ENCODE peak calls at places on chromosomes 16 and 17, in five cellular contexts. T, F, V, Z and A are unnamed samples. For H3K4me1, the result is how much of the 10 kb centered on the place peaks cover.

GRCh38 chr16:70805787-70806186 is 4.8 kb upstream of the VAC14 start:
- DNase-seq in T (no peak), F (no peak), V (no peak), Z (no peak), A (no peak)

GRCh38 chr17:63426917-63427308 is 19.2 kb downstream of the CYB561 start:
- DNase-seq in T (no peak), F (peak), V (no peak), Z (no peak), A (no peak)

GRCh38 chr16:16042076-16042475 is 92.7 kb downstream of the ABCC1 start:
- DNase-seq in T (no peak), F (no peak), V (no peak), Z (no peak), A (no peak)

GRCh38 chr17:4771519-4772234 is at the start of gene TM4SF5:
- DNase-seq in T (no peak), F (no peak), V (no peak), Z (no peak), A (peak)

GRCh38 chr17:59287887-59288286 is 43.6 kb upstream of the YPEL2 start:
- DNase-seq in T (no peak), F (no peak), V (no peak), Z (no peak), A (no peak)

GRCh38 chr17:49439673-49440571 is 25.2 kb upstream of the PHB1 start:
- DNase-seq in T (peak), F (no peak), V (no peak), Z (no peak), A (no peak)

GRCh38 chr16:85259115-85259830 is 147.0 kb upstream of the CIBAR2 start:
- DNase-seq in T (no peak), F (no peak), V (no peak), Z (no peak), A (no peak)

GRCh38 chr16:50506543-50506937 is 41.7 kb upstream of the NKD1 start:
- DNase-seq in T (no peak), F (no peak), V (no peak), Z (no peak), A (no peak)

GRCh38 chr16:85049864-85050263 is 22.3 kb downstream of the KIAA0513 start:
- DNase-seq in T (no peak), F (no peak), V (no peak), Z (no peak), A (no peak)

GRCh38 chr16:58243528-58244004 is 45.7 kb upstream of the CSNK2A2 start:
- DNase-seq in T (no peak), F (peak), V (no peak), Z (peak), A (peak)

GRCh38 chr16:57303021-57303909 is 18.8 kb upstream of the PLLP start:
- DNase-seq in T (no peak), F (no peak), V (no peak), Z (no peak), A (no peak)

GRCh38 chr17:50691550-50692447 is 15.9 kb downstream of the ANKRD40 start:
- DNase-seq in T (no peak), F (no peak), V (no peak), Z (no peak), A (no peak)

GRCh38 chr16:87853411-87854052 is 15.8 kb downstream of the SLC7A5 start:
- DNase-seq in T (peak), F (peak), V (peak), Z (peak), A (peak)

GRCh38 chr16:67260426-67261063 is 11.8 kb downstream of the SLC9A5 start:
- DNase-seq in T (peak), F (peak), V (no peak), Z (no peak), A (peak)

GRCh38 chr17:28008526-28008925 is 34.0 kb upstream of the NLK start:
- DNase-seq in T (peak), F (peak), V (peak), Z (no peak), A (peak)

GRCh38 chr16:52309761-52310416 is 237.1 kb downstream of the TOX3 start:
- DNase-seq in T (no peak), F (no peak), V (no peak), Z (no peak), A (no peak)

GRCh38 chr16:2963074-2963610 is 933 bp upstream of the KREMEN2 start:
- DNase-seq in T (peak), F (no peak), V (no peak), Z (no peak), A (no peak)

GRCh38 chr17:66975614-66976378 is 11.3 kb downstream of the CACNG4 start:
- DNase-seq in T (peak), F (peak), V (no peak), Z (no peak), A (no peak)

GRCh38 chr16:48596326-48596725 is 13.7 kb downstream of the N4BP1 start:
- DNase-seq in T (no peak), F (no peak), V (no peak), Z (no peak), A (no peak)

GRCh38 chr16:81431554-81432353 is 12.9 kb upstream of the CMIP start:
- DNase-seq in T (peak), F (no peak), V (no peak), Z (no peak), A (no peak)

GRCh38 chr16:13923703-13924298 is 3.8 kb downstream of the ERCC4 start:
- DNase-seq in T (peak), F (peak), V (peak), Z (peak), A (peak)

GRCh38 chr17:21231533-21231932 is 17.6 kb upstream of the TMEM11 start:
- DNase-seq in T (no peak), F (no peak), V (no peak), Z (no peak), A (no peak)

GRCh38 chr17:4899341-4900230 is at the start of gene C17orf107:
- DNase-seq in T (peak), F (no peak), V (no peak), Z (no peak), A (no peak)

GRCh38 chr17:49502258-49502657 is 7.2 kb downstream of the NGFR start:
- DNase-seq in T (no peak), F (no peak), V (no peak), Z (no peak), A (no peak)

GRCh38 chr17:56314026-56314425 is 160.8 kb downstream of the ANKFN1 start:
- DNase-seq in T (no peak), F (no peak), V (no peak), Z (no peak), A (no peak)

GRCh38 chr16:84647830-84648594 is at the start of gene KLHL36:
- DNase-seq in T (peak), F (peak), V (peak), Z (no peak), A (no peak)

GRCh38 chr17:46818929-46819859 is 702 bp upstream of the WNT3 start:
- DNase-seq in T (peak), F (no peak), V (peak), Z (no peak), A (no peak)

GRCh38 chr16:83813818-83814653 is 6.3 kb downstream of the HSBP1 start:
- DNase-seq in T (peak), F (peak), V (peak), Z (no peak), A (no peak)

GRCh38 chr16:58475220-58475619 is 24.7 kb upstream of the NDRG4 start:
- DNase-seq in T (no peak), F (no peak), V (no peak), Z (no peak), A (no peak)

GRCh38 chr16:83900611-83901010 is 1.7 kb downstream of the MLYCD start:
- DNase-seq in T (no peak), F (no peak), V (no peak), Z (no peak), A (no peak)

GRCh38 chr16:79599837-79600635 is 501 bp downstream of the MAF start:
- DNase-seq in T (peak), F (peak), V (peak), Z (no peak), A (no peak)

GRCh38 chr17:68867759-68868516 is 87.3 kb downstream of the ABCA8 start:
- DNase-seq in T (no peak), F (no peak), V (no peak), Z (no peak), A (no peak)

GRCh38 chr17:72411124-72411563 is 290.3 kb downstream of the SOX9 start:
- DNase-seq in T (no peak), F (no peak), V (no peak), Z (no peak), A (peak)

GRCh38 chr17:17789410-17789809 is 47.4 kb downstream of the SREBF1 start:
- DNase-seq in T (no peak), F (no peak), V (no peak), Z (no peak), A (no peak)

GRCh38 chr17:17790673-17791464 is 45.9 kb downstream of the SREBF1 start:
- DNase-seq in T (no peak), F (no peak), V (no peak), Z (no peak), A (no peak)

GRCh38 chr17:17788967-17789366 is 47.8 kb downstream of the SREBF1 start:
- DNase-seq in T (no peak), F (no peak), V (no peak), Z (no peak), A (no peak)

GRCh38 chr17:17792143-17792550 is 44.6 kb downstream of the SREBF1 start:
- DNase-seq in T (no peak), F (no peak), V (no peak), Z (no peak), A (no peak)

DNA sequence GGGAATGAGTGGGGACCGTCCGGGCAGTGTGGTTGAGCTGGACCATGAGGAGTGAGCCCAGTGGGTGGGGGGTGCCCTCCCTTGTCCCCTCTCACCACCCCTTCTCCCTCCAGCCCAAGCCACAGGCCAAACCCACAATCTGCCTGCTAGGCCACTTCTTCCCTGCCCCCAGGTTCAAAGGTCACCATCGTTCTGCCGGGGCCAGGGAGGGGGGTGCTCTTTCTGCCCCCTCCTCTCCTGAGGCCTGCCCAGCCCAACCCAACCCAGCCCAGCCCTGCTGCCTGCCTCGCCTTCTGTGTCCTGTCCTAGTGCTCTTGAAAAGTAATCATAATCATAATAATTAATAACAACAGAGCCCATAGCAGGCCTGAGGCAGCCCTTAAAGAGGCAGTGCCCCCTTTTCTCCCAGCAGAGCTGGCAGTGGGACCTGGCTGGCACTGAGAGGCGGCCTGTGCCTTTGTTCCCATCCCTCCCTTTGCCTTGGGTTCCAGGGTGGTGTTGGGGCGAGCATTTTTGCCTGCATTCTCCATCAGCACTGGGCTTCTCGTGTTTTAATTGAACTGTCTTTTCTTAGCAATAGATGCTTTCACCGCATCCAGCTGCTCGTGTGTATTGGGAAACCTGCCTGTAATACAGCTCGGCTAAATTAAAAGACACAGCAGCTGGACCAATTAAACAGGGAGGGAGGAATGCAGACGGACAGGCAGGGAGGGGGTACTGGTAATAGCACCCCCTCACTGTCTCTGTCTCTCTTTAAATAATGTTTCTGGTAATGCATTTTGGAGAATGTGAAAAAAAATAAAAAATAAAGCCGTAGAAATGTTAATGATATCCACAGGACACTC is 46.7 kb downstream of the SREBF1 start:
- DNase-seq in T (no peak), F (no peak), V (no peak), Z (no peak), A (no peak)
- H3K4me1 ChIP-seq in T (half or more), F (under half), V (half or more), Z (under half), A (under half)

GRCh38 chr17:65592131-65592965 is 30.9 kb upstream of the AXIN2 start:
- DNase-seq in T (no peak), F (no peak), V (no peak), Z (no peak), A (no peak)

GRCh38 chr17:65593092-65593869 is 31.8 kb upstream of the AXIN2 start:
- DNase-seq in T (no peak), F (no peak), V (no peak), Z (no peak), A (no peak)

GRCh38 chr17:65595071-65595655 is 33.7 kb upstream of the AXIN2 start:
- DNase-seq in T (no peak), F (no peak), V (no peak), Z (no peak), A (no peak)

GRCh38 chr17:65594585-65594940 is 33.1 kb upstream of the AXIN2 start:
- DNase-seq in T (no peak), F (no peak), V (no peak), Z (no peak), A (no peak)

GRCh38 chr17:65593870-65594584 is 32.6 kb upstream of the AXIN2 start:
- DNase-seq in T (peak), F (no peak), V (peak), Z (no peak), A (no peak)
- H3K4me2 ChIP-seq in T (peak), F (peak), V (no peak), Z (peak), A (no peak)

DNA sequence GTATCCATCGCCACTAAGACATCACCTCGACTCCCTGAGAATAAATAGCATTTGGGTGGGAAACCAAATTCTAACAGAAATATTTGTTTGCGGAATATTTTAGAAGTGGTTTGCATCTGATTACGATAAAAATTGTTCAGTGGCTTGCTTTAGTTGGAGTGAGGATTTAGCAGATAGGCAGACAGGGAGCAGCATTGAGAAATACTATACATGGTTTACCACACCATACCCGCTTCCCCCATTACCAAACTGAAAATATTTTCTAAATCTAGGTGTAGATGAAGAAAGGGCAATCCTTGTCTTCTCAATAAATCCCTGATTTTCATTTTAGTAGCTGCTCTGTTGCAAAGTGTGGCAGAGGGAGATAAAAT is 895 bp upstream of the BAHCC1 start:
- DNase-seq in T (no peak), F (no peak), V (no peak), Z (no peak), A (no peak)
- H3K4me1 ChIP-seq in T (under half), F (under half), V (under half), Z (under half), A (under half)

DNA sequence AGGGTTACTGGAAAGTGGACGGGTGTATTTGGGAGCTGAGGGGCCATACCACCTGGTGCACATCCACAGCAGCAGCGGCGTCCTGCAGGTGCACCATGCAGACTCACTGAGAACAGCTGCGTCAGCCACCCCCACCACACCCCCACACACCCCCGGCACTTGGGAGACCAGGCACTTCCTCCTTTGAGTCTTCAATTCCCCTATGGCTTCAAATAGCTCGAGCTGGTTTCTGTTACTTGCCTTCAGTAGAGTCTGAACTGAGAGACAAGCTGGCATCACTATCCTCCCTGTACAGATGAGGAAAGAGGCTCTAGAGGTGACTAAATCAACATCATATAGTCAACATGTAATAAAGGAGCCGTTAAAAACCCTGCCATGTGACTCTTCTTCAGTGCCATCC is 15.4 kb downstream of the CUEDC1 start:
- DNase-seq in T (no peak), F (peak), V (no peak), Z (peak), A (no peak)
- H3K4me2 ChIP-seq in T (no peak), F (peak), V (no peak), Z (peak), A (no peak)

GRCh38 chr17:34242976-34243731 is 11.9 kb upstream of the CCL2 start:
- DNase-seq in T (no peak), F (no peak), V (no peak), Z (no peak), A (no peak)

GRCh38 chr17:34245496-34245895 is 9.6 kb upstream of the CCL2 start:
- DNase-seq in T (no peak), F (no peak), V (no peak), Z (no peak), A (no peak)

GRCh38 chr17:34243732-34244299 is 11.3 kb upstream of the CCL2 start:
- DNase-seq in T (no peak), F (no peak), V (no peak), Z (no peak), A (no peak)

GRCh38 chr17:34241062-34241461 is 14.0 kb upstream of the CCL2 start:
- DNase-seq in T (no peak), F (no peak), V (no peak), Z (no peak), A (no peak)

DNA sequence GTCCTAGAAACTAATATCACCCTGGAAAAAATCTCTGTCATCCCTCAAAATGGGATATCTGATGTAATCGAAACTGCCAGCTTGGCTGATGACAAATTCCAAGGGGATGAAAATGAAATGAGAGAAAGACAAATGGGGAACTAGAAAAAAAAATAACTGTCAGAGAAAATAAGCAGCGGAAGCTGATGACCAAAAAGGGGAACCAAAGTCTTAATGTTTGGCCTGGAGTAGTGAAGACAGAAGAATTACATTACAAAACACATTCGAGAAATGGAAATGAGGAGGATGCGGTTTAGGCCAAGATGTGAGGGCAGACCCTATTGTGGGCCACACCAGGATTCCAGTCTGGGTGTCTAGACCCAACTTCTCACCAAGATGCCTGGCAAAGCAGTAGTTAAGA is 12.5 kb upstream of the CCL2 start:
- DNase-seq in T (no peak), F (peak), V (no peak), Z (peak), A (no peak)
- H3K4me1 ChIP-seq in T (under half), F (under half), V (under half), Z (under half), A (under half)

GRCh38 chr16:726438-727290 is at the start of the genes CCDC78 and HAGHL:
- DNase-seq in T (peak), F (peak), V (no peak), Z (no peak), A (peak)

GRCh38 chr16:724188-725040 is 1.8 kb downstream of the CCDC78 start:
- DNase-seq in T (no peak), F (no peak), V (no peak), Z (no peak), A (no peak)

GRCh38 chr16:726188-726437 is 130 bp downstream of the CCDC78 start:
- DNase-seq in T (peak), F (no peak), V (no peak), Z (no peak), A (peak)

GRCh38 chr16:725041-725376 is 1.2 kb downstream of the CCDC78 start:
- DNase-seq in T (no peak), F (no peak), V (no peak), Z (no peak), A (peak)

GRCh38 chr16:725463-726187 is 618 bp downstream of the CCDC78 start:
- DNase-seq in T (no peak), F (no peak), V (no peak), Z (no peak), A (no peak)
- H3K4me2 ChIP-seq in T (no peak), F (peak), V (no peak), Z (peak), A (no peak)

DNA sequence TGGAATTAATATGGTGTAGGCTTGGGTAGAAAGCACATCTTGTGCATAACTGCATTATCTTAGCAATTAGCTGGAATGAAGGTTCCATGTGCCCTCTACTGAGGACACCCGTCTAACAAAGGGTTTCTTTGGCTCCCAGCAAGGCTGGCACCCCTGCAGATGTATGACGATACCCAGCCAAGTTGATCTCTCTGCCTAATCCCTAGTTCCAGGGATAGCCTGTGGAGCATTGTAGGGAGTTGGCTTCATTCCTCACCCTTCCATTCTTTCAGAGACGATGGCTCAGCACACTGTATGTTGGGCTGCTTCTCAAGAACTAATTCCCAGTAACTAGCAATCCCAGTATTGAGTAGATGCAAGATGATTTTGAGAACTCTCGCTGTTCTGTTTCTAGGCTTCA is 182.5 kb downstream of the SNX29 start:
- DNase-seq in T (no peak), F (no peak), V (no peak), Z (no peak), A (no peak)
- H3K4me1 ChIP-seq in T (under half), F (under half), V (under half), Z (under half), A (under half)